ENCODE peak calls at places on chromosomes 11 and 22, in seven cellular contexts. One of them, this sample, is unnamed.

GRCh38 chr22:18147791-18148507 is 2.0 kb upstream of the USP18 start:
- DNase-seq in MV-4-11: peak; percentile 29
- DNase-seq in NCI-H1694: no peak
- DNase-seq in effector memory CD8-positive, alpha-beta T cell: no peak
- DNase-seq in COLO829: no peak
- DNase-seq in RKO: no peak
- DNase-seq in activated CD4-positive, CD25-positive, alpha-beta regulatory T cell treated with anti-CD3 and anti-CD28 coated beads, Interleukin-2, amount 50 U/mL, for 16 hours: no peak
- DNase-seq in this sample: no peak

GRCh38 chr11:100515087-100515486 is 172.0 kb upstream of the ARHGAP42 start:
- DNase-seq in MV-4-11: no peak
- DNase-seq in NCI-H1694: no peak
- DNase-seq in effector memory CD8-positive, alpha-beta T cell: no peak
- DNase-seq in COLO829: no peak
- DNase-seq in RKO: no peak
- DNase-seq in activated CD4-positive, CD25-positive, alpha-beta regulatory T cell treated with anti-CD3 and anti-CD28 coated beads, Interleukin-2, amount 50 U/mL, for 16 hours: no peak
- DNase-seq in this sample: no peak

GRCh38 chr11:121716060-121716459 is 263.3 kb upstream of the SORL1-AS1 start:
- DNase-seq in MV-4-11: no peak
- DNase-seq in NCI-H1694: no peak
- DNase-seq in effector memory CD8-positive, alpha-beta T cell: no peak
- DNase-seq in COLO829: no peak
- DNase-seq in RKO: no peak
- DNase-seq in activated CD4-positive, CD25-positive, alpha-beta regulatory T cell treated with anti-CD3 and anti-CD28 coated beads, Interleukin-2, amount 50 U/mL, for 16 hours: no peak
- DNase-seq in this sample: no peak

GRCh38 chr11:72406536-72407507 is 27.5 kb downstream of the CLPB start:
- DNase-seq in MV-4-11: no peak
- DNase-seq in NCI-H1694: no peak
- DNase-seq in effector memory CD8-positive, alpha-beta T cell: no peak
- DNase-seq in COLO829: no peak
- DNase-seq in RKO: no peak
- DNase-seq in activated CD4-positive, CD25-positive, alpha-beta regulatory T cell treated with anti-CD3 and anti-CD28 coated beads, Interleukin-2, amount 50 U/mL, for 16 hours: no peak
- DNase-seq in this sample: no peak

GRCh38 chr11:65932558-65932919 is 12.7 kb upstream of the TSGA10IP start:
- DNase-seq in MV-4-11: peak; percentile 9
- DNase-seq in NCI-H1694: no peak
- DNase-seq in effector memory CD8-positive, alpha-beta T cell: no peak
- DNase-seq in COLO829: no peak
- DNase-seq in RKO: peak; percentile 48
- DNase-seq in activated CD4-positive, CD25-positive, alpha-beta regulatory T cell treated with anti-CD3 and anti-CD28 coated beads, Interleukin-2, amount 50 U/mL, for 16 hours: no peak
- DNase-seq in this sample: no peak

GRCh38 chr22:36445158-36445668 is 36.2 kb downstream of the TXN2 start:
- DNase-seq in MV-4-11: peak; percentile 63
- DNase-seq in NCI-H1694: peak; percentile 9
- DNase-seq in effector memory CD8-positive, alpha-beta T cell: no peak
- DNase-seq in COLO829: no peak
- DNase-seq in RKO: no peak
- DNase-seq in activated CD4-positive, CD25-positive, alpha-beta regulatory T cell treated with anti-CD3 and anti-CD28 coated beads, Interleukin-2, amount 50 U/mL, for 16 hours: no peak
- DNase-seq in this sample: no peak

GRCh38 chr22:46064966-46065666 is 85.2 kb upstream of the PPARA start:
- DNase-seq in MV-4-11: no peak
- DNase-seq in NCI-H1694: no peak
- DNase-seq in effector memory CD8-positive, alpha-beta T cell: no peak
- DNase-seq in COLO829: no peak
- DNase-seq in RKO: no peak
- DNase-seq in activated CD4-positive, CD25-positive, alpha-beta regulatory T cell treated with anti-CD3 and anti-CD28 coated beads, Interleukin-2, amount 50 U/mL, for 16 hours: no peak
- DNase-seq in this sample: peak; percentile 58

GRCh38 chr11:43489869-43490465 is 131.2 kb downstream of the TTC17 start:
- DNase-seq in MV-4-11: no peak
- DNase-seq in NCI-H1694: no peak
- DNase-seq in effector memory CD8-positive, alpha-beta T cell: no peak
- DNase-seq in COLO829: no peak
- DNase-seq in RKO: no peak
- DNase-seq in activated CD4-positive, CD25-positive, alpha-beta regulatory T cell treated with anti-CD3 and anti-CD28 coated beads, Interleukin-2, amount 50 U/mL, for 16 hours: no peak
- DNase-seq in this sample: no peak

GRCh38 chr22:21009638-21010425 is 5.1 kb upstream of the P2RX6 start:
- DNase-seq in MV-4-11: peak; percentile 24
- DNase-seq in NCI-H1694: no peak
- DNase-seq in effector memory CD8-positive, alpha-beta T cell: no peak
- DNase-seq in COLO829: peak; percentile 44
- DNase-seq in RKO: peak; percentile 68
- DNase-seq in activated CD4-positive, CD25-positive, alpha-beta regulatory T cell treated with anti-CD3 and anti-CD28 coated beads, Interleukin-2, amount 50 U/mL, for 16 hours: no peak
- DNase-seq in this sample: no peak

GRCh38 chr11:126112547-126112946 is 49.9 kb upstream of the CDON start:
- DNase-seq in MV-4-11: no peak
- DNase-seq in NCI-H1694: peak; percentile 4
- DNase-seq in effector memory CD8-positive, alpha-beta T cell: no peak
- DNase-seq in COLO829: no peak
- DNase-seq in RKO: no peak
- DNase-seq in activated CD4-positive, CD25-positive, alpha-beta regulatory T cell treated with anti-CD3 and anti-CD28 coated beads, Interleukin-2, amount 50 U/mL, for 16 hours: no peak
- DNase-seq in this sample: no peak

GRCh38 chr22:47343611-47344010 is 581.2 kb downstream of the TBC1D22A start:
- DNase-seq in MV-4-11: no peak
- DNase-seq in NCI-H1694: no peak
- DNase-seq in effector memory CD8-positive, alpha-beta T cell: no peak
- DNase-seq in COLO829: no peak
- DNase-seq in RKO: no peak
- DNase-seq in activated CD4-positive, CD25-positive, alpha-beta regulatory T cell treated with anti-CD3 and anti-CD28 coated beads, Interleukin-2, amount 50 U/mL, for 16 hours: no peak
- DNase-seq in this sample: no peak

GRCh38 chr22:24512043-24512442 is 16.9 kb downstream of the UPB1 start:
- DNase-seq in MV-4-11: peak; percentile 78
- DNase-seq in NCI-H1694: no peak
- DNase-seq in effector memory CD8-positive, alpha-beta T cell: no peak
- DNase-seq in COLO829: no peak
- DNase-seq in RKO: no peak
- DNase-seq in activated CD4-positive, CD25-positive, alpha-beta regulatory T cell treated with anti-CD3 and anti-CD28 coated beads, Interleukin-2, amount 50 U/mL, for 16 hours: no peak
- DNase-seq in this sample: no peak

GRCh38 chr22:50238755-50239154 is 6.1 kb downstream of the TUBGCP6 start:
- DNase-seq in MV-4-11: no peak
- DNase-seq in NCI-H1694: no peak
- DNase-seq in effector memory CD8-positive, alpha-beta T cell: no peak
- DNase-seq in COLO829: no peak
- DNase-seq in RKO: no peak
- DNase-seq in activated CD4-positive, CD25-positive, alpha-beta regulatory T cell treated with anti-CD3 and anti-CD28 coated beads, Interleukin-2, amount 50 U/mL, for 16 hours: no peak
- DNase-seq in this sample: no peak

GRCh38 chr11:125078516-125079140 is 15.5 kb downstream of the SLC37A2 start:
- DNase-seq in MV-4-11: no peak
- DNase-seq in NCI-H1694: no peak
- DNase-seq in effector memory CD8-positive, alpha-beta T cell: no peak
- DNase-seq in COLO829: no peak
- DNase-seq in RKO: no peak
- DNase-seq in activated CD4-positive, CD25-positive, alpha-beta regulatory T cell treated with anti-CD3 and anti-CD28 coated beads, Interleukin-2, amount 50 U/mL, for 16 hours: no peak
- DNase-seq in this sample: no peak

GRCh38 chr22:20203142-20204099 is 52.6 kb upstream of the CCDC188 start:
- DNase-seq in MV-4-11: no peak
- DNase-seq in NCI-H1694: no peak
- DNase-seq in effector memory CD8-positive, alpha-beta T cell: no peak
- DNase-seq in COLO829: no peak
- DNase-seq in RKO: no peak
- DNase-seq in activated CD4-positive, CD25-positive, alpha-beta regulatory T cell treated with anti-CD3 and anti-CD28 coated beads, Interleukin-2, amount 50 U/mL, for 16 hours: no peak
- DNase-seq in this sample: no peak

GRCh38 chr22:27107824-27108223 is 450.4 kb downstream of the MIAT start:
- DNase-seq in MV-4-11: peak; percentile 53
- DNase-seq in NCI-H1694: peak; percentile 96
- DNase-seq in effector memory CD8-positive, alpha-beta T cell: no peak
- DNase-seq in COLO829: peak; percentile 57
- DNase-seq in RKO: peak; percentile 39
- DNase-seq in activated CD4-positive, CD25-positive, alpha-beta regulatory T cell treated with anti-CD3 and anti-CD28 coated beads, Interleukin-2, amount 50 U/mL, for 16 hours: no peak
- DNase-seq in this sample: peak; percentile 90

GRCh38 chr11:95831198-95831883 is 41.0 kb downstream of the CEP57 start:
- DNase-seq in MV-4-11: peak; percentile 23
- DNase-seq in NCI-H1694: no peak
- DNase-seq in effector memory CD8-positive, alpha-beta T cell: no peak
- DNase-seq in COLO829: peak; percentile 40
- DNase-seq in RKO: no peak
- DNase-seq in activated CD4-positive, CD25-positive, alpha-beta regulatory T cell treated with anti-CD3 and anti-CD28 coated beads, Interleukin-2, amount 50 U/mL, for 16 hours: no peak
- DNase-seq in this sample: no peak

GRCh38 chr11:101825551-101825950 is 89.3 kb upstream of the CEP126 start:
- DNase-seq in MV-4-11: no peak
- DNase-seq in NCI-H1694: no peak
- DNase-seq in effector memory CD8-positive, alpha-beta T cell: no peak
- DNase-seq in COLO829: no peak
- DNase-seq in RKO: no peak
- DNase-seq in activated CD4-positive, CD25-positive, alpha-beta regulatory T cell treated with anti-CD3 and anti-CD28 coated beads, Interleukin-2, amount 50 U/mL, for 16 hours: no peak
- DNase-seq in this sample: no peak

GRCh38 chr11:88475991-88476418 is 138.5 kb upstream of the CTSC start:
- DNase-seq in MV-4-11: no peak
- DNase-seq in NCI-H1694: peak; percentile 81
- DNase-seq in effector memory CD8-positive, alpha-beta T cell: no peak
- DNase-seq in COLO829: no peak
- DNase-seq in RKO: no peak
- DNase-seq in activated CD4-positive, CD25-positive, alpha-beta regulatory T cell treated with anti-CD3 and anti-CD28 coated beads, Interleukin-2, amount 50 U/mL, for 16 hours: no peak
- DNase-seq in this sample: no peak

GRCh38 chr11:12001152-12001551 is 7.3 kb downstream of the DKK3 start:
- DNase-seq in MV-4-11: no peak
- DNase-seq in NCI-H1694: no peak
- DNase-seq in effector memory CD8-positive, alpha-beta T cell: no peak
- DNase-seq in COLO829: no peak
- DNase-seq in RKO: no peak
- DNase-seq in activated CD4-positive, CD25-positive, alpha-beta regulatory T cell treated with anti-CD3 and anti-CD28 coated beads, Interleukin-2, amount 50 U/mL, for 16 hours: no peak
- DNase-seq in this sample: no peak

GRCh38 chr11:122559734-122560382 is 95.7 kb upstream of the UBASH3B start:
- DNase-seq in MV-4-11: no peak
- DNase-seq in NCI-H1694: no peak
- DNase-seq in effector memory CD8-positive, alpha-beta T cell: no peak
- DNase-seq in COLO829: no peak
- DNase-seq in RKO: no peak
- DNase-seq in activated CD4-positive, CD25-positive, alpha-beta regulatory T cell treated with anti-CD3 and anti-CD28 coated beads, Interleukin-2, amount 50 U/mL, for 16 hours: no peak
- DNase-seq in this sample: no peak

GRCh38 chr11:116499396-116500001 is 273.3 kb downstream of the BUD13 start:
- DNase-seq in MV-4-11: peak; percentile 59
- DNase-seq in NCI-H1694: no peak
- DNase-seq in effector memory CD8-positive, alpha-beta T cell: no peak
- DNase-seq in COLO829: peak; percentile 34
- DNase-seq in RKO: peak; percentile 48
- DNase-seq in activated CD4-positive, CD25-positive, alpha-beta regulatory T cell treated with anti-CD3 and anti-CD28 coated beads, Interleukin-2, amount 50 U/mL, for 16 hours: no peak
- DNase-seq in this sample: no peak

GRCh38 chr11:45902452-45903380 is 4.4 kb downstream of the FREY1 start:
- DNase-seq in MV-4-11: no peak
- DNase-seq in NCI-H1694: no peak
- DNase-seq in effector memory CD8-positive, alpha-beta T cell: no peak
- DNase-seq in COLO829: no peak
- DNase-seq in RKO: no peak
- DNase-seq in activated CD4-positive, CD25-positive, alpha-beta regulatory T cell treated with anti-CD3 and anti-CD28 coated beads, Interleukin-2, amount 50 U/mL, for 16 hours: no peak
- DNase-seq in this sample: no peak

This sample was measured in ascending aorta.